ENCODE peak calls at places on chromosome 16, in four cellular contexts. U, Z, X and S are unnamed samples.

GRCh38 chr16:28186752-28187151 is 25.0 kb downstream of the XPO6 start:
- DNase-seq in U (no peak), Z (no peak), X (no peak), S (no peak)

GRCh38 chr16:57568173-57568678 is 25.8 kb downstream of the ADGRG5 start:
- DNase-seq in U (no peak), Z (no peak), X (no peak), S (peak; percentile 10)

GRCh38 chr16:81593481-81593880 is 148.9 kb downstream of the CMIP start:
- DNase-seq in U (no peak), Z (no peak), X (no peak), S (no peak)

GRCh38 chr16:85077039-85077438 is 35.2 kb downstream of the CIBAR2 start:
- DNase-seq in U (no peak), Z (no peak), X (no peak), S (no peak)

GRCh38 chr16:87684711-87685404 is 80.9 kb downstream of the KLHDC4 start:
- DNase-seq in U (no peak), Z (no peak), X (no peak), S (no peak)

GRCh38 chr16:75011634-75012307 is 12.9 kb downstream of the ZNRF1 start:
- DNase-seq in U (no peak), Z (peak; percentile 91), X (no peak), S (no peak)

GRCh38 chr16:23397464-23397863 is 55.5 kb downstream of the COG7 start:
- DNase-seq in U (no peak), Z (no peak), X (no peak), S (no peak)

GRCh38 chr16:5030251-5030870 is 3.4 kb downstream of the NAGPA start:
- DNase-seq in U (no peak), Z (no peak), X (no peak), S (no peak)

GRCh38 chr16:76729525-76729924 is 452.3 kb downstream of the CNTNAP4 start:
- DNase-seq in U (no peak), Z (peak; percentile 56), X (no peak), S (no peak)

GRCh38 chr16:81254919-81255526 is 16.5 kb downstream of the BCO1 start:
- DNase-seq in U (no peak), Z (no peak), X (no peak), S (no peak)

GRCh38 chr16:22018559-22018958 is 10.6 kb downstream of the MOSMO start:
- DNase-seq in U (no peak), Z (peak; percentile 34), X (no peak), S (no peak)

GRCh38 chr16:88063201-88063773 is 112.1 kb downstream of the BANP start:
- DNase-seq in U (no peak), Z (no peak), X (no peak), S (no peak)

GRCh38 chr16:88782454-88783390 is 2.3 kb downstream of the PIEZO1 start:
- DNase-seq in U (peak; percentile 12), Z (peak; percentile 95), X (no peak), S (peak; percentile 36)

GRCh38 chr16:86241681-86242080 is 268.6 kb upstream of the FOXF1 start:
- DNase-seq in U (no peak), Z (no peak), X (no peak), S (no peak)